ENCODE peak calls at places on chromosomes 2 and 18, in eight cellular contexts. X is lower lobe of right lung, I is heart left ventricle, V is trophoblast cell, Z is GM23338, G is PC-9, S is GM23248, C is left ventricle myocardium inferior. K is an unnamed sample.
A peak's percentile ranks its signal among the peaks of the same experiment; 100 is the strongest.

GRCh38 chr2:112811841-112812306 is 24.7 kb downstream of the IL1B start:
- DNase-seq in X (no peak), C (no peak), Z (no peak), G (no peak), S (peak; percentile 74), V (peak; percentile 57), I (no peak), K (no peak)

GRCh38 chr2:215973954-215974699 is 39.2 kb downstream of the MREG start:
- DNase-seq in V (peak; percentile 55), G (peak; percentile 95), Z (no peak), I (no peak), S (peak; percentile 76), C (no peak), X (no peak), K (no peak)

GRCh38 chr2:127453392-127454171 is 35.4 kb downstream of the PROC start:
- DNase-seq in X (no peak), V (no peak), S (no peak), Z (peak; percentile 51), I (no peak), C (no peak), G (no peak), K (no peak)

GRCh38 chr2:157321514-157321913 is 4.1 kb downstream of the ERMN start:
- DNase-seq in G (no peak), V (no peak), I (no peak), Z (no peak), C (no peak), X (no peak), S (no peak), K (no peak)

GRCh38 chr2:61793389-61793836 is 60.4 kb downstream of the FAM161A start:
- DNase-seq in C (peak; percentile 47), G (peak; percentile 68), V (peak; percentile 87), Z (peak; percentile 95), X (peak; percentile 59), I (peak; percentile 68), S (peak; percentile 74), K (no peak)

GRCh38 chr2:129877795-129878775 is 101.4 kb upstream of the RAB6C start:
- DNase-seq in Z (peak; percentile 69), S (peak; percentile 68), C (peak; percentile 26), V (peak; percentile 43), I (no peak), G (no peak), X (no peak), K (peak; percentile 61)

GRCh38 chr2:8803658-8804379 is 33.6 kb downstream of the KIDINS220 start:
- DNase-seq in G (peak; percentile 98), C (no peak), S (peak; percentile 95), X (no peak), Z (no peak), V (peak; percentile 97), I (no peak), K (no peak)

GRCh38 chr2:174680221-174680620 is 82.6 kb upstream of the WIPF1 start:
- DNase-seq in Z (no peak), V (no peak), X (no peak), I (no peak), G (no peak), C (no peak), S (no peak), K (no peak)

GRCh38 chr2:107511970-107512789 is 314.5 kb upstream of the RGPD4 start:
- DNase-seq in Z (no peak), G (no peak), C (no peak), I (no peak), V (no peak), S (no peak), X (no peak), K (no peak)

GRCh38 chr2:121722479-121722878 is 14.2 kb downstream of the NIFK start:
- DNase-seq in I (no peak), G (peak; percentile 70), X (no peak), Z (no peak), S (peak; percentile 90), V (peak; percentile 15), C (no peak), K (no peak)

GRCh38 chr2:170022692-170023091 is 155.3 kb upstream of the MYO3B start:
- DNase-seq in C (no peak), I (no peak), G (no peak), Z (no peak), S (peak; percentile 82), V (peak; percentile 10), X (no peak), K (no peak)

GRCh38 chr2:207181526-207182274 is 16.0 kb upstream of the KLF7 start:
- DNase-seq in X (no peak), Z (no peak), S (no peak), G (no peak), V (no peak), C (no peak), I (no peak), K (no peak)

GRCh38 chr2:145305854-145306253 is 785.9 kb upstream of the ZEB2 start:
- DNase-seq in S (no peak), I (no peak), X (no peak), C (no peak), G (no peak), V (no peak), Z (no peak), K (no peak)

GRCh38 chr18:56952026-56952425 is 194.9 kb upstream of the BOD1L2 start:
- DNase-seq in V (no peak), I (no peak), C (no peak), S (no peak), Z (no peak), X (no peak), G (no peak), K (no peak)

GRCh38 chr18:58227361-58227930 is 183.4 kb downstream of the NEDD4L start:
- DNase-seq in X (no peak), G (no peak), I (no peak), V (no peak), Z (no peak), C (no peak), S (no peak), K (no peak)

GRCh38 chr2:230412369-230412706 is 3.7 kb upstream of the SP100 start:
- DNase-seq in I (no peak), S (no peak), G (no peak), V (no peak), X (no peak), Z (no peak), C (no peak), K (no peak)

GRCh38 chr18:58495202-58495601 is 133.7 kb downstream of the ALPK2 start:
- DNase-seq in V (no peak), Z (no peak), G (no peak), S (peak; percentile 67), X (no peak), I (no peak), C (no peak), K (no peak)

GRCh38 chr18:55221577-55221976 is 262.3 kb upstream of the CCDC68 start:
- DNase-seq in Z (peak; percentile 6), S (no peak), C (no peak), V (no peak), I (no peak), X (no peak), G (no peak), K (no peak)

GRCh38 chr2:212677466-212677865 is 138.9 kb upstream of the ERBB4 start:
- DNase-seq in G (no peak), S (no peak), I (no peak), X (no peak), V (no peak), Z (peak; percentile 45), C (no peak), K (no peak)

GRCh38 chr2:170509460-170510193 is 205.5 kb upstream of the SP5 start:
- DNase-seq in G (no peak), S (no peak), C (no peak), X (no peak), I (no peak), V (no peak), Z (no peak), K (no peak)

GRCh38 chr2:43414586-43415125 is 181.2 kb downstream of the THADA start:
- DNase-seq in I (no peak), V (no peak), Z (no peak), C (no peak), G (no peak), S (no peak), X (no peak), K (no peak)

GRCh38 chr2:233546101-233546500 is 20.5 kb downstream of the USP40 start:
- DNase-seq in S (peak; percentile 17), Z (no peak), C (no peak), I (no peak), G (no peak), X (no peak), V (no peak), K (no peak)
- H3K36me3 ChIP-seq in S (peaks cover 36% of the 10 kb centered on the region), Z (no peaks in the 10 kb centered on the region), C (peaks cover 88% of the 10 kb centered on the region), I (peaks cover 65% of the 10 kb centered on the region), G (peaks cover 26% of the 10 kb centered on the region), X (peaks cover 60% of the 10 kb centered on the region), V (peaks cover 2% of the 10 kb centered on the region), K (peaks cover 37% of the 10 kb centered on the region)

GRCh38 chr2:239322414-239323086 is 78.3 kb downstream of the HDAC4 start:
- DNase-seq in I (no peak), Z (no peak), V (no peak), G (no peak), C (no peak), X (no peak), S (peak; percentile 75), K (no peak)
- H3K4me1 ChIP-seq in I (peaks cover 59% of the 10 kb centered on the region), Z (no peaks in the 10 kb centered on the region), V (peaks cover under 1% of the 10 kb centered on the region), G (no peaks in the 10 kb centered on the region), C (peaks cover 64% of the 10 kb centered on the region), X (peaks cover 29% of the 10 kb centered on the region), S (peaks cover 20% of the 10 kb centered on the region), K (peaks cover 49% of the 10 kb centered on the region)

DNA sequence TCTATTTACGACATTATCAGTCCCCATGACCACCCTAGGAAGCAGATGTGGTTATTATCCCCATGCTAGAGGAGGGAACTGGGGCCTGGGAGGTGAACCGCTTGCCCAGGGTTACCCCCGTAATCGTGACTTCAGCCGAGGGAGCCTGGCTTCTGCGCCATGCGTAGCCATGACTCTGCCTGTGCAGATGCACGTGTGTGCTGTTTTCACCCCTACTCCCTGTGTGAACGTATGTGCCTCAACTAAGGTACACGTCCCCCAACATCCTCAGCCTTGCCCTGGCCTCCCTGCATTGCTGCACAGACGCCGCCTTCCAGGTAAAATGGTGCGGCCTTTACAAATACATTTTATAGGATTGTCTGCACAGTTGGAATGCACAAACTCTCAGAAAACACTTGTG is 40.2 kb downstream of the LPIN1 start:
- DNase-seq in I (no peak), Z (no peak), S (no peak), G (no peak), X (no peak), V (no peak), C (no peak), K (no peak)
- H3K36me3 ChIP-seq in I (peaks cover 100% of the 10 kb centered on the region), Z (no peaks in the 10 kb centered on the region), S (peaks cover 12% of the 10 kb centered on the region), G (peaks cover 38% of the 10 kb centered on the region), X (peaks cover 97% of the 10 kb centered on the region), V (peaks cover 50% of the 10 kb centered on the region), C (peaks cover 98% of the 10 kb centered on the region), K (peaks cover 52% of the 10 kb centered on the region)

DNA sequence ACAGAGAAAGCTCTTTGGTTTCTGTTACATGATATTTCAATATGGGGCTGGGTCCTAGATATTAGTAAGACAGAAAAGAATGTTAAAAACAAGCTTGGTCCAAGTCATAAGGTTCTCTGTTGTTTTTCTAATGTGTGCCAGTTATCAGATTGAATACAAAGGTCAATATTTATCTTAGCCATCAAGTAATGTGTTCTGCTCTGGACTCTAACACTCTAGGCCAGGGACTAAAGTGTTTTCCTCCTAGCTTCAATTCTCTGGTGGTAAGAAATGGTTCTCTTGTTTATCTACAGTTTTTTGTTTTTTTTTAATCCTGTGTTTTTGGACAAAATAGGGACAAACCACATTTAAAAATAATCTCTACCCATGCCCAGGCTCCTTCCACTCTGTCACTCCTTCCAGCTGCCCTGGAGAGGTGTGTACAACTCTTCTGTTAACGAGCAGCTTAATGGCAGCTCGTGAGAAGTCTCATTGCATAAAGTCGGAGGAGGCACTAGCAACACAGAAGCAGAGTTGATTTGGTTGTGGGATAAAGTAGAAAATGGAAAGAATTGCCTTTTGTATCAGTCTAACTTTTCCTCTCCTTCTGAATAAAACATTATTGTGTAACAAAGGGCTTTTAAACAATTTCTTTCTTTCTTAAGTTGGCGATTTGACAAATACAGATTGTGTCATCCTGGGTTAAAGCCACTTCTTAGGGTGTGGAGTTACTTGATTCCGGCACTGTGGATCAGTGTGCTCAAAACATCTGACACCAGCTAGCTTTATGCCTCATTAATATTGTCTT is 8.0 kb upstream of the SESTD1 start:
- DNase-seq in I (no peak), S (peak; percentile 84), G (peak; percentile 94), V (peak; percentile 65), X (no peak), C (no peak), Z (no peak), K (no peak)
- H3K4me1 ChIP-seq in I (peaks cover 16% of the 10 kb centered on the region), S (peaks cover 44% of the 10 kb centered on the region), G (peaks cover 83% of the 10 kb centered on the region), V (peaks cover 8% of the 10 kb centered on the region), X (peaks cover 14% of the 10 kb centered on the region), C (peaks cover 10% of the 10 kb centered on the region), Z (no peaks in the 10 kb centered on the region), K (peaks cover 14% of the 10 kb centered on the region)